ENCODE peak calls at places on chromosomes 5 and 9, in nine cellular contexts. One of them, this sample, is unnamed. For H3K27me3, the result is how much of the 10 kb centered on the place peaks cover.

GRCh38 chr5:33612386-33612785 is 171.6 kb downstream of the TARS1 start:
- DNase-seq in sigmoid colon: no peak
- DNase-seq in upper lobe of left lung: no peak
- DNase-seq in ovary: no peak
- DNase-seq in transverse colon: no peak
- DNase-seq in GM12878: no peak
- DNase-seq in H1: no peak
- DNase-seq in suprapubic skin: no peak
- DNase-seq in K562: no peak
- DNase-seq in this sample: no peak

GRCh38 chr9:10268500-10269485 is 344.0 kb downstream of the PTPRD start:
- DNase-seq in sigmoid colon: no peak
- DNase-seq in upper lobe of left lung: peak
- DNase-seq in ovary: no peak
- DNase-seq in transverse colon: no peak
- DNase-seq in GM12878: no peak
- DNase-seq in H1: peak
- DNase-seq in suprapubic skin: no peak
- DNase-seq in K562: no peak
- DNase-seq in this sample: no peak

GRCh38 chr5:165139730-165140129 is 1634.3 kb downstream of the MAT2B start:
- DNase-seq in sigmoid colon: no peak
- DNase-seq in upper lobe of left lung: no peak
- DNase-seq in ovary: no peak
- DNase-seq in transverse colon: no peak
- DNase-seq in GM12878: no peak
- DNase-seq in H1: no peak
- DNase-seq in suprapubic skin: no peak
- DNase-seq in K562: no peak
- DNase-seq in this sample: no peak

GRCh38 chr9:214488-215448 is at the start of gene DOCK8:
- DNase-seq in sigmoid colon: peak
- DNase-seq in upper lobe of left lung: peak
- DNase-seq in ovary: peak
- DNase-seq in transverse colon: peak
- DNase-seq in GM12878: no peak
- DNase-seq in H1: peak
- DNase-seq in suprapubic skin: peak
- DNase-seq in K562: peak
- DNase-seq in this sample: peak

GRCh38 chr5:124816381-124816780 is 69.9 kb upstream of the ZNF608 start:
- DNase-seq in sigmoid colon: no peak
- DNase-seq in upper lobe of left lung: no peak
- DNase-seq in ovary: no peak
- DNase-seq in transverse colon: no peak
- DNase-seq in GM12878: no peak
- DNase-seq in H1: no peak
- DNase-seq in suprapubic skin: no peak
- DNase-seq in K562: no peak
- DNase-seq in this sample: no peak

GRCh38 chr5:143495124-143495523 is 91.6 kb upstream of the NR3C1 start:
- DNase-seq in sigmoid colon: no peak
- DNase-seq in upper lobe of left lung: no peak
- DNase-seq in ovary: no peak
- DNase-seq in transverse colon: no peak
- DNase-seq in GM12878: no peak
- DNase-seq in H1: no peak
- DNase-seq in suprapubic skin: no peak
- DNase-seq in K562: no peak
- DNase-seq in this sample: no peak

GRCh38 chr9:8855046-8855445 is 1055.5 kb upstream of the DMAC1 start:
- DNase-seq in sigmoid colon: no peak
- DNase-seq in upper lobe of left lung: no peak
- DNase-seq in ovary: no peak
- DNase-seq in transverse colon: no peak
- DNase-seq in GM12878: no peak
- DNase-seq in H1: no peak
- DNase-seq in suprapubic skin: no peak
- DNase-seq in K562: no peak
- DNase-seq in this sample: no peak

GRCh38 chr9:134459164-134459563 is 132.9 kb downstream of the RXRA start:
- DNase-seq in sigmoid colon: no peak
- DNase-seq in upper lobe of left lung: peak
- DNase-seq in ovary: no peak
- DNase-seq in transverse colon: no peak
- DNase-seq in GM12878: no peak
- DNase-seq in H1: no peak
- DNase-seq in suprapubic skin: no peak
- DNase-seq in K562: peak
- DNase-seq in this sample: no peak

DNA sequence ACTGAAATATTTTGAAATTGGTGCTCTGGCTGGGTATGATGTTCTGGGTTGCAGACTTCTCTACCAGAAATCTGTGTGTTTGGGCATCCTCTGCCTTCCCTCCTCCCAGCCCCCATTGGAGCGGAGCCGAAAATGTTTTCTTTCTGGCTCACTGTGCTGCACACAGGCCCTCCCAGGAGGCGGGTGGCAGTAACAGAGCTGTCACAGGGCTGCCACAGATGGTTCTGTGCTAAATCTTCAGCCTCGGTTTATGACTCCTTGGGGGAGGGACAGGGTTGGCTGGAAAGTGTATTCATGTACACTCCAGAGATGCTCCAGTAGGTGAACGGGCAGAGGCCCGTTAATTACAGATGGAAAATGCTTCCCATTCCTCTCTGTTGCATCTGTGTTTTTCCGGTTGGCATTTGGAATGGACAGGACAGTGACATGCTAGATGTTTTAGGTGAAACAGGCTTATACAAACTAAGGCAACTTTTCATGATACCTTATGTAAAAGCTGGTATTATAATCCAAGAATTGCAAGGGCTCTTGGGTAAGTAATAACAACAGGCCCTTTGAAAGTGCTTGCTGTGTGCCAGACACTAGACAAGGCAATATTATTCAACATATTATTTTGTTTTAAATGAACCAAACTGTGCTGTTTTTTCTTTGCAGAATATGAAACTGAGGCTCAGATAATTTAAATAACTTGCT is 180.2 kb downstream of the ADCY2 start:
- DNase-seq in sigmoid colon: peak
- DNase-seq in upper lobe of left lung: no peak
- DNase-seq in ovary: no peak
- DNase-seq in transverse colon: peak
- DNase-seq in GM12878: no peak
- DNase-seq in H1: no peak
- DNase-seq in suprapubic skin: no peak
- DNase-seq in K562: no peak
- DNase-seq in this sample: no peak
- TF ChIP-seq EP300 in sigmoid colon: peak
- TF ChIP-seq EP300 in upper lobe of left lung: no peak
- TF ChIP-seq EP300 in ovary: no peak
- TF ChIP-seq EP300 in transverse colon: no peak
- TF ChIP-seq EP300 in GM12878: no peak
- TF ChIP-seq EP300 in H1: no peak
- TF ChIP-seq EP300 in suprapubic skin: no peak
- TF ChIP-seq EP300 in K562: no peak
- TF ChIP-seq EP300 in this sample: no peak

GRCh38 chr5:88659529-88660325 is 223.3 kb downstream of the MEF2C start:
- DNase-seq in sigmoid colon: no peak
- DNase-seq in upper lobe of left lung: no peak
- DNase-seq in ovary: no peak
- DNase-seq in transverse colon: no peak
- DNase-seq in GM12878: no peak
- DNase-seq in H1: peak
- DNase-seq in suprapubic skin: no peak
- DNase-seq in K562: no peak
- DNase-seq in this sample: no peak

GRCh38 chr5:88660326-88660946 is 222.5 kb downstream of the MEF2C start:
- DNase-seq in sigmoid colon: no peak
- DNase-seq in upper lobe of left lung: no peak
- DNase-seq in ovary: no peak
- DNase-seq in transverse colon: no peak
- DNase-seq in GM12878: no peak
- DNase-seq in H1: no peak
- DNase-seq in suprapubic skin: no peak
- DNase-seq in K562: no peak
- DNase-seq in this sample: no peak

GRCh38 chr5:88657166-88657565 is 225.8 kb downstream of the MEF2C start:
- DNase-seq in sigmoid colon: no peak
- DNase-seq in upper lobe of left lung: no peak
- DNase-seq in ovary: no peak
- DNase-seq in transverse colon: no peak
- DNase-seq in GM12878: no peak
- DNase-seq in H1: no peak
- DNase-seq in suprapubic skin: no peak
- DNase-seq in K562: no peak
- DNase-seq in this sample: no peak

GRCh38 chr5:88656196-88656935 is 226.6 kb downstream of the MEF2C start:
- DNase-seq in sigmoid colon: no peak
- DNase-seq in upper lobe of left lung: no peak
- DNase-seq in ovary: no peak
- DNase-seq in transverse colon: no peak
- DNase-seq in GM12878: no peak
- DNase-seq in H1: no peak
- DNase-seq in suprapubic skin: no peak
- DNase-seq in K562: no peak
- DNase-seq in this sample: no peak

DNA sequence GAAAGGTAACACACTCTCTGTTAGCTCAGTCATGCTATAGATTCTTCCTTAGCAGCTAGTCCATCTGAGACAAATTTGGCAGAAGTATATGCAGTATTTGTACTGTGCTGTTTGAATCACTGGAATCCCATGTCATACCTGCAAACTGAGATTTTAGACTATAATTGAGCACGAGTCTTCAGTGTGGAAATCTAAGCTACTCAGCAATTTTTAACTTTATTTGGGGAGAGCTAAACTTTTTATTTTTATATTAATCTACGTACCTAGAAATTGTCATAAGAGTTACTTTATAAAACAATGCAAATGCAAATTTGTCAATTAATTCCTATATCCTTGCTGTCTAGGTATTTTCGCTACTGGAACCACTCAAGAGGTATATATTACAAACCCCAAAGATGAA is 225.0 kb downstream of the MEF2C start:
- DNase-seq in sigmoid colon: no peak
- DNase-seq in upper lobe of left lung: no peak
- DNase-seq in ovary: no peak
- DNase-seq in transverse colon: no peak
- DNase-seq in GM12878: no peak
- DNase-seq in H1: no peak
- DNase-seq in suprapubic skin: no peak
- DNase-seq in K562: no peak
- DNase-seq in this sample: no peak
- H3K27me3 ChIP-seq in sigmoid colon: under half
- H3K27me3 ChIP-seq in upper lobe of left lung: under half
- H3K27me3 ChIP-seq in ovary: under half
- H3K27me3 ChIP-seq in transverse colon: half or more
- H3K27me3 ChIP-seq in GM12878: under half
- H3K27me3 ChIP-seq in H1: under half
- H3K27me3 ChIP-seq in suprapubic skin: half or more
- H3K27me3 ChIP-seq in K562: under half
- H3K27me3 ChIP-seq in this sample: under half

DNA sequence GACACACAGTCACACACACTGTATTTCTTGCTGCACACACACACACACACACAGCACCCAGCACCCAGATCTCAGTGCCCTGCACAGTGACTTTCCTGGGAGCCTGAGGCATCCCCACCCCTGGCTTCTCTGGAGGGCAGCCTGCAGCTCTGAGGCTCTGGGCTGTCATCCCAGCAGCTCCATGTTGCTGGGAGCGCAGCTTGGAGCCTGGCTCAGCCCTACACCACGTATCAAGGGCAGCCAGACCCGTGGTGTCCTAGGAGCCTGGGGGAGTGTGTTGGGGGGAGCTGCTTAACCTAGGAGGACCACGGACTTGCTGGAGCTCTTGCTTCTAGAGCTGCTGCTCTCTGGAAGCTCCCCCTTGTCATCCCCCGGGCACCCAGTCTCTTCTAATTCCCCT is 5.2 kb downstream of the IER5L start:
- DNase-seq in sigmoid colon: no peak
- DNase-seq in upper lobe of left lung: no peak
- DNase-seq in ovary: peak
- DNase-seq in transverse colon: no peak
- DNase-seq in GM12878: no peak
- DNase-seq in H1: no peak
- DNase-seq in suprapubic skin: no peak
- DNase-seq in K562: no peak
- DNase-seq in this sample: no peak
- TF ChIP-seq EP300 in sigmoid colon: no peak
- TF ChIP-seq EP300 in upper lobe of left lung: no peak
- TF ChIP-seq EP300 in ovary: no peak
- TF ChIP-seq EP300 in transverse colon: no peak
- TF ChIP-seq EP300 in GM12878: no peak
- TF ChIP-seq EP300 in H1: no peak
- TF ChIP-seq EP300 in suprapubic skin: no peak
- TF ChIP-seq EP300 in K562: no peak
- TF ChIP-seq EP300 in this sample: no peak

GRCh38 chr9:130932220-130933069 is 6.6 kb downstream of the FIBCD1 start:
- DNase-seq in sigmoid colon: no peak
- DNase-seq in upper lobe of left lung: no peak
- DNase-seq in ovary: no peak
- DNase-seq in transverse colon: no peak
- DNase-seq in GM12878: no peak
- DNase-seq in H1: no peak
- DNase-seq in suprapubic skin: no peak
- DNase-seq in K562: peak
- DNase-seq in this sample: no peak

GRCh38 chr9:130933114-130934046 is 5.7 kb downstream of the FIBCD1 start:
- DNase-seq in sigmoid colon: no peak
- DNase-seq in upper lobe of left lung: no peak
- DNase-seq in ovary: no peak
- DNase-seq in transverse colon: no peak
- DNase-seq in GM12878: no peak
- DNase-seq in H1: peak
- DNase-seq in suprapubic skin: no peak
- DNase-seq in K562: peak
- DNase-seq in this sample: no peak

GRCh38 chr9:130934702-130935659 is 4.1 kb downstream of the FIBCD1 start:
- DNase-seq in sigmoid colon: no peak
- DNase-seq in upper lobe of left lung: no peak
- DNase-seq in ovary: no peak
- DNase-seq in transverse colon: no peak
- DNase-seq in GM12878: no peak
- DNase-seq in H1: no peak
- DNase-seq in suprapubic skin: no peak
- DNase-seq in K562: peak
- DNase-seq in this sample: no peak

GRCh38 chr9:130935660-130936271 is 3.3 kb downstream of the FIBCD1 start:
- DNase-seq in sigmoid colon: no peak
- DNase-seq in upper lobe of left lung: peak
- DNase-seq in ovary: no peak
- DNase-seq in transverse colon: no peak
- DNase-seq in GM12878: no peak
- DNase-seq in H1: no peak
- DNase-seq in suprapubic skin: no peak
- DNase-seq in K562: peak
- DNase-seq in this sample: no peak

DNA sequence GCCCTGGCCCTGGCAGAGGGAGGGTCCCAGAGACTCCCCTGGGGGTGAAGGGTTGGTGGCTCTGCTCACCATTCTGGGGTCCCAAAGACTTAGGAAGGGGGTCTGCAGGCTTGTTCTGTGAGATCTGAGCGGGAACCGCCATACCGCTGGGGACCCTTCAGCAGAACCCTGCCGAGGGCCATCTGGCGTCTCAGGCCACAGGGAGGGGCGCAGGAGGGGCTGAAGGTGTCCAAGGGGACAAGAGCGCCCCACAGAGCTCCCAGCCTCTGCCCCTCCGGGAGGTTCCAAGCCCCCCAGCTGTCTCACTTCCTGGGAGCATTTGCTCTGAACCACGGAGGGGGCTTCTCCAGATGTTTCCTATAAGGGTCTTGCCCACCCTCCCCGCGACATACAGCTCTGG is 4.8 kb downstream of the FIBCD1 start:
- DNase-seq in sigmoid colon: no peak
- DNase-seq in upper lobe of left lung: no peak
- DNase-seq in ovary: no peak
- DNase-seq in transverse colon: no peak
- DNase-seq in GM12878: no peak
- DNase-seq in H1: no peak
- DNase-seq in suprapubic skin: no peak
- DNase-seq in K562: peak
- DNase-seq in this sample: no peak
- H3K27me3 ChIP-seq in sigmoid colon: under half
- H3K27me3 ChIP-seq in upper lobe of left lung: under half
- H3K27me3 ChIP-seq in ovary: under half
- H3K27me3 ChIP-seq in transverse colon: half or more
- H3K27me3 ChIP-seq in GM12878: under half
- H3K27me3 ChIP-seq in H1: under half
- H3K27me3 ChIP-seq in suprapubic skin: half or more
- H3K27me3 ChIP-seq in K562: half or more
- H3K27me3 ChIP-seq in this sample: under half